ENCODE peak calls at places on chromosomes 16 and 17, in five cellular contexts. Y, Z, V, C and J are unnamed samples.
A peak's percentile ranks its signal among the peaks of the same experiment; 100 is the strongest.

GRCh38 chr16:51465026-51465425 is 314.0 kb upstream of the SALL1 start:
- DNase-seq in Y (peak; percentile 17), Z (peak; percentile 63), V (peak; percentile 91), C (no peak), J (peak; percentile 84)

GRCh38 chr16:24286713-24287405 is 30.7 kb downstream of the CACNG3 start:
- DNase-seq in Y (no peak), Z (no peak), V (no peak), C (no peak), J (no peak)

GRCh38 chr17:79792984-79793923 is 3.6 kb downstream of the CBX8 start:
- DNase-seq in Y (peak; percentile 22), Z (peak; percentile 94), V (peak; percentile 91), C (no peak), J (peak; percentile 98)

GRCh38 chr16:82660078-82660645 is 33.4 kb downstream of the CDH13 start:
- DNase-seq in Y (no peak), Z (peak; percentile 60), V (peak; percentile 24), C (no peak), J (peak; percentile 19)

GRCh38 chr17:66152756-66153155 is 39.2 kb downstream of the CEP112 start:
- DNase-seq in Y (peak; percentile 19), Z (no peak), V (no peak), C (no peak), J (no peak)

GRCh38 chr17:75490173-75490743 is 25.1 kb downstream of the CASKIN2 start:
- DNase-seq in Y (no peak), Z (no peak), V (no peak), C (no peak), J (no peak)

GRCh38 chr17:36601303-36602029 is at the start of gene MRM1:
- DNase-seq in Y (peak; percentile 53), Z (peak; percentile 97), V (peak; percentile 91), C (peak; percentile 61), J (peak; percentile 96)

GRCh38 chr17:15086776-15087175 is 178.3 kb downstream of the PMP22 start:
- DNase-seq in Y (no peak), Z (no peak), V (no peak), C (no peak), J (no peak)

GRCh38 chr16:85611205-85611454 is 2.0 kb upstream of the GSE1 start:
- DNase-seq in Y (no peak), Z (no peak), V (no peak), C (no peak), J (no peak)

GRCh38 chr16:12904041-12904671 is 2.8 kb downstream of the SHISA9 start:
- DNase-seq in Y (no peak), Z (no peak), V (no peak), C (no peak), J (no peak)

GRCh38 chr17:77608431-77608830 is 350.1 kb upstream of the TNRC6C start:
- DNase-seq in Y (no peak), Z (no peak), V (no peak), C (no peak), J (no peak)

GRCh38 chr17:2828396-2829038 is 32.3 kb downstream of the RAP1GAP2 start:
- DNase-seq in Y (no peak), Z (peak; percentile 66), V (peak; percentile 33), C (peak; percentile 84), J (peak; percentile 68)

GRCh38 chr16:30349695-30350094 is 5.4 kb downstream of the CD2BP2 start:
- DNase-seq in Y (no peak), Z (no peak), V (no peak), C (no peak), J (no peak)

GRCh38 chr16:61045931-61046330 is 990.3 kb downstream of the CDH8 start:
- DNase-seq in Y (no peak), Z (no peak), V (no peak), C (no peak), J (no peak)

GRCh38 chr17:66855204-66855603 is 20.3 kb downstream of the CACNG5 start:
- DNase-seq in Y (no peak), Z (no peak), V (no peak), C (no peak), J (peak; percentile 56)

GRCh38 chr17:73412914-73413313 is 101.1 kb upstream of the CDC42EP4 start:
- DNase-seq in Y (no peak), Z (no peak), V (no peak), C (no peak), J (no peak)

GRCh38 chr17:10271004-10271620 is 72.7 kb upstream of the GAS7 start:
- DNase-seq in Y (no peak), Z (peak; percentile 28), V (peak; percentile 23), C (no peak), J (no peak)

GRCh38 chr16:68286153-68287074 is 22.1 kb downstream of the SLC7A6 start:
- DNase-seq in Y (no peak), Z (no peak), V (no peak), C (no peak), J (no peak)

GRCh38 chr16:85753976-85754375 is 3.1 kb upstream of the C16orf74 start:
- DNase-seq in Y (no peak), Z (no peak), V (no peak), C (no peak), J (no peak)

GRCh38 chr17:30599424-30600061 is 122.3 kb downstream of the GOSR1 start:
- DNase-seq in Y (no peak), Z (no peak), V (no peak), C (no peak), J (no peak)

GRCh38 chr17:42779942-42780815 is at the start of gene WNK4:
- DNase-seq in Y (no peak), Z (peak; percentile 50), V (no peak), C (no peak), J (no peak)

GRCh38 chr17:80585880-80586279 is 41.2 kb downstream of the RPTOR start:
- DNase-seq in Y (no peak), Z (no peak), V (no peak), C (no peak), J (no peak)